ENCODE peak calls at places on chromosomes 7 and 10, in six cellular contexts. One of them, this sample, is unnamed.

GRCh38 chr7:99092064-99092720 is 51.7 kb downstream of the SMURF1 start:
- DNase-seq in suprapubic skin: no peak
- DNase-seq in endodermal cell: no peak
- DNase-seq in left ventricle myocardium inferior: no peak
- DNase-seq in A549: no peak
- DNase-seq in colonic mucosa: no peak
- DNase-seq in this sample: no peak

GRCh38 chr10:30432631-30433285 is 1.2 kb upstream of the MAP3K8 start:
- DNase-seq in endodermal cell: no peak
- DNase-seq in suprapubic skin: no peak
- DNase-seq in left ventricle myocardium inferior: peak
- DNase-seq in A549: peak
- DNase-seq in colonic mucosa: peak
- DNase-seq in this sample: peak

GRCh38 chr7:48497521-48497920 is 326.3 kb downstream of the ABCA13 start:
- DNase-seq in suprapubic skin: no peak
- DNase-seq in colonic mucosa: no peak
- DNase-seq in endodermal cell: no peak
- DNase-seq in left ventricle myocardium inferior: no peak
- DNase-seq in A549: no peak
- DNase-seq in this sample: no peak

GRCh38 chr7:32762321-32762669 is 129.3 kb downstream of the KBTBD2 start:
- DNase-seq in endodermal cell: no peak
- DNase-seq in left ventricle myocardium inferior: no peak
- DNase-seq in colonic mucosa: no peak
- DNase-seq in A549: no peak
- DNase-seq in suprapubic skin: no peak
- DNase-seq in this sample: no peak

GRCh38 chr7:57177856-57178767 is 45.9 kb upstream of the ZNF479 start:
- DNase-seq in endodermal cell: no peak
- DNase-seq in suprapubic skin: no peak
- DNase-seq in A549: no peak
- DNase-seq in left ventricle myocardium inferior: no peak
- DNase-seq in colonic mucosa: no peak
- DNase-seq in this sample: no peak

GRCh38 chr10:3468919-3469638 is 296.5 kb upstream of the PITRM1 start:
- DNase-seq in left ventricle myocardium inferior: peak
- DNase-seq in endodermal cell: no peak
- DNase-seq in colonic mucosa: no peak
- DNase-seq in suprapubic skin: peak
- DNase-seq in A549: peak
- DNase-seq in this sample: peak

GRCh38 chr10:121221991-121222390 is 370.8 kb downstream of the WDR11 start:
- DNase-seq in suprapubic skin: no peak
- DNase-seq in endodermal cell: peak
- DNase-seq in left ventricle myocardium inferior: no peak
- DNase-seq in A549: no peak
- DNase-seq in colonic mucosa: no peak
- DNase-seq in this sample: no peak

GRCh38 chr10:62573929-62574328 is 199.8 kb downstream of the ZNF365 start:
- DNase-seq in endodermal cell: no peak
- DNase-seq in A549: no peak
- DNase-seq in suprapubic skin: no peak
- DNase-seq in left ventricle myocardium inferior: no peak
- DNase-seq in colonic mucosa: no peak
- DNase-seq in this sample: no peak

GRCh38 chr10:16809074-16809718 is 8.0 kb downstream of the RSU1 start:
- DNase-seq in A549: no peak
- DNase-seq in colonic mucosa: peak
- DNase-seq in suprapubic skin: no peak
- DNase-seq in endodermal cell: peak
- DNase-seq in left ventricle myocardium inferior: peak
- DNase-seq in this sample: no peak

GRCh38 chr10:15068802-15069201 is 19.8 kb downstream of the ACBD7 start:
- DNase-seq in suprapubic skin: no peak
- DNase-seq in endodermal cell: no peak
- DNase-seq in left ventricle myocardium inferior: no peak
- DNase-seq in A549: no peak
- DNase-seq in colonic mucosa: no peak
- DNase-seq in this sample: no peak

GRCh38 chr10:110764378-110764777 is 107.3 kb upstream of the PDCD4 start:
- DNase-seq in suprapubic skin: no peak
- DNase-seq in left ventricle myocardium inferior: peak
- DNase-seq in colonic mucosa: no peak
- DNase-seq in A549: no peak
- DNase-seq in endodermal cell: no peak
- DNase-seq in this sample: no peak

GRCh38 chr7:47080816-47081215 is 501.1 kb downstream of the TNS3 start:
- DNase-seq in endodermal cell: no peak
- DNase-seq in colonic mucosa: no peak
- DNase-seq in A549: no peak
- DNase-seq in left ventricle myocardium inferior: no peak
- DNase-seq in suprapubic skin: no peak
- DNase-seq in this sample: no peak

GRCh38 chr10:31464552-31464951 is 145.5 kb downstream of the ZEB1 start:
- DNase-seq in A549: no peak
- DNase-seq in endodermal cell: no peak
- DNase-seq in suprapubic skin: no peak
- DNase-seq in left ventricle myocardium inferior: no peak
- DNase-seq in colonic mucosa: no peak
- DNase-seq in this sample: no peak

GRCh38 chr7:50217961-50218360 is 86.6 kb upstream of the IKZF1 start:
- DNase-seq in left ventricle myocardium inferior: no peak
- DNase-seq in endodermal cell: peak
- DNase-seq in colonic mucosa: no peak
- DNase-seq in A549: no peak
- DNase-seq in suprapubic skin: no peak
- DNase-seq in this sample: peak

GRCh38 chr10:126302831-126303230 is 85.4 kb downstream of the ADAM12 start:
- DNase-seq in colonic mucosa: no peak
- DNase-seq in left ventricle myocardium inferior: no peak
- DNase-seq in endodermal cell: no peak
- DNase-seq in A549: no peak
- DNase-seq in suprapubic skin: no peak
- DNase-seq in this sample: no peak

GRCh38 chr10:14259696-14260595 is 70.8 kb downstream of the FRMD4A start:
- DNase-seq in suprapubic skin: no peak
- DNase-seq in left ventricle myocardium inferior: no peak
- DNase-seq in endodermal cell: no peak
- DNase-seq in colonic mucosa: no peak
- DNase-seq in A549: no peak
- DNase-seq in this sample: no peak

GRCh38 chr7:6226194-6226799 is 46.1 kb downstream of the CYTH3 start:
- DNase-seq in endodermal cell: no peak
- DNase-seq in A549: no peak
- DNase-seq in suprapubic skin: no peak
- DNase-seq in colonic mucosa: no peak
- DNase-seq in left ventricle myocardium inferior: no peak
- DNase-seq in this sample: no peak

GRCh38 chr7:114789161-114789560 is 132.7 kb upstream of the MDFIC start:
- DNase-seq in left ventricle myocardium inferior: no peak
- DNase-seq in A549: no peak
- DNase-seq in suprapubic skin: no peak
- DNase-seq in colonic mucosa: no peak
- DNase-seq in endodermal cell: no peak
- DNase-seq in this sample: no peak

GRCh38 chr7:45703373-45703821 is 129.2 kb downstream of the ADCY1 start:
- DNase-seq in A549: no peak
- DNase-seq in colonic mucosa: peak
- DNase-seq in left ventricle myocardium inferior: no peak
- DNase-seq in endodermal cell: peak
- DNase-seq in suprapubic skin: peak
- DNase-seq in this sample: peak

GRCh38 chr10:54749623-54750022 is 51.4 kb downstream of the PCDH15 start:
- DNase-seq in endodermal cell: no peak
- DNase-seq in suprapubic skin: no peak
- DNase-seq in left ventricle myocardium inferior: no peak
- DNase-seq in A549: no peak
- DNase-seq in colonic mucosa: no peak
- DNase-seq in this sample: no peak

DNA sequence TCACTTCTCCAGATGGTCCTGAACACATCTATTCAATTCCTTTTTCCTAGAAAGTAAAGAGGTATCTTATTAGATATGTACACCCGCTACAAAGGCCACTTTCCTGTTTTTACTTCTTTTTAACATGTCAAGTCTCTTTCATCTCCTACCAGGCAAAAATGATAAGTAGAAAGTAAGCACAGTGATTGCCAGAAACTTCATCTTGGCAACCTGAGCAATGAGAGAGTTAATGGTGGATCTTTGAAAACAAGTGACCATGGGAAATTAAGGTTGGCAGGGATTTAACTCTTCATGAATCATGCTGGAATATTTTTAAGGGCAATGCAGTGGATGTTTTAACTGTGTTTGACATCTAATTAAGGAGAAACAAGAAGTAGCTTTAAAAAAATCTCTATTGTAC is 2.7 kb downstream of the SEMA3A start:
- DNase-seq in suprapubic skin: no peak
- DNase-seq in endodermal cell: no peak
- DNase-seq in colonic mucosa: no peak
- DNase-seq in left ventricle myocardium inferior: no peak
- DNase-seq in A549: no peak
- DNase-seq in this sample: no peak
- H3K27ac ChIP-seq in suprapubic skin: no peak
- H3K27ac ChIP-seq in endodermal cell: no peak
- H3K27ac ChIP-seq in colonic mucosa: no peak
- H3K27ac ChIP-seq in left ventricle myocardium inferior: no peak
- H3K27ac ChIP-seq in A549: peak
- H3K27ac ChIP-seq in this sample: no peak

DNA sequence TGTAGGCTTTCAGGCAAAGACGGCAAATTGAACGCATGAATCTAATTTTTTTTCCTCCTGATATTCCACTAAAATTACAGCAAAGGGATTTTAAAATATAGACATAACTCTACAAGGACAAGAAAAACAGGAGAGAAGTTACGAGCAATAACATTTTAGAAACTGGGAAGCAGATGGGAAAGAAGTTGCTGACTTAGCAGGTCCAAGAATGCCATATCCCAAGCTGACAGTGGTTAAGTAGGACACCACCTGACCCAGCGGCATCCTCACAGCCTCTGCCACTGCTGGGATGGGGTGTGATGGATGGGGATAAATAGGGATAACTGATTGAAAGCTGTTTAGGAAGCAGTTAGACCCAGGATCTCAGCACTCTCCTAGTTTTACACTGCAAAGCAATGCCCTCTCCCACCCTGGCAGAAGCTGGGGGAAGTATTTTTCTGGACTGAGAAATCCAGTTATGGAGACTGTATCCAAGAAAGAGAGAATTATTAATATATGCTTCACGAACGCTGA is 99.3 kb upstream of the LEP start:
- DNase-seq in endodermal cell: no peak
- DNase-seq in suprapubic skin: no peak
- DNase-seq in left ventricle myocardium inferior: no peak
- DNase-seq in A549: no peak
- DNase-seq in colonic mucosa: no peak
- DNase-seq in this sample: peak
- H3K4me3 ChIP-seq in endodermal cell: no peak
- H3K4me3 ChIP-seq in suprapubic skin: no peak
- H3K4me3 ChIP-seq in left ventricle myocardium inferior: no peak
- H3K4me3 ChIP-seq in A549: no peak
- H3K4me3 ChIP-seq in colonic mucosa: no peak
- H3K4me3 ChIP-seq in this sample: no peak

DNA sequence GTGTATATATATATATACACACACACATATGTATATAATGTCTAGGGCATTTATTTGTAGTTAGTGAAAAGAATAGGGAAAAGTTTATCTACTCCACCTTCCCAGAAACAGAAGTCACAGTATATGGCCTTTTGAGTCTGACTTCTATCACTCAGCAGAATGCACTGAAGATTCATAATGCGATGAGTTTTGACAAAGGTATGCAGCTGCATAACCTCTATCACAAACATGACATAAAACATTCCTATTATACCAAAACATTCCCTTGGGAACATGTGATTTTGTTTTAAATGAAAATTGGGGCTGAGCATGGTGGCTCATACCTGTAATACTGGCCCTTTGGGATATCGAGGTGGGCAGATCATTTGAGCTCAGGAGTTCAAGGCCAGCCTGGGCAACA is 137.3 kb upstream of the EEPD1 start:
- DNase-seq in colonic mucosa: no peak
- DNase-seq in endodermal cell: no peak
- DNase-seq in suprapubic skin: no peak
- DNase-seq in A549: no peak
- DNase-seq in left ventricle myocardium inferior: no peak
- DNase-seq in this sample: no peak
- TF ChIP-seq CTCF in colonic mucosa: no peak
- TF ChIP-seq CTCF in endodermal cell: no peak
- TF ChIP-seq CTCF in suprapubic skin: no peak
- TF ChIP-seq CTCF in A549: no peak
- TF ChIP-seq CTCF in left ventricle myocardium inferior: no peak
- TF ChIP-seq CTCF in this sample: no peak

GRCh38 chr10:517236-517635 is 172.2 kb downstream of the DIP2C start:
- DNase-seq in left ventricle myocardium inferior: no peak
- DNase-seq in A549: no peak
- DNase-seq in endodermal cell: no peak
- DNase-seq in colonic mucosa: no peak
- DNase-seq in suprapubic skin: no peak
- DNase-seq in this sample: no peak
- H3K27ac ChIP-seq in left ventricle myocardium inferior: no peak
- H3K27ac ChIP-seq in A549: no peak
- H3K27ac ChIP-seq in endodermal cell: peak
- H3K27ac ChIP-seq in colonic mucosa: no peak
- H3K27ac ChIP-seq in suprapubic skin: no peak
- H3K27ac ChIP-seq in this sample: no peak

This sample was measured in coronary artery.